ENCODE peak calls at places on chromosome 2, in six cellular contexts. X, L, N, G, S and E are unnamed samples.

GRCh38 chr2:201959626-201960025 is 74.0 kb upstream of the FZD7 start:
- DNase-seq in X (no peak), L (no peak), N (no peak), S (no peak), G (peak), E (no peak)

GRCh38 chr2:118668431-118669424 is 178.7 kb downstream of the EN1 start:
- DNase-seq in N (peak), L (no peak), S (peak), X (peak), G (peak), E (no peak)

GRCh38 chr2:194556639-194557038 is 1100.4 kb upstream of the SLC39A10 start:
- DNase-seq in G (no peak), X (no peak), N (no peak), S (no peak), L (no peak), E (no peak)

GRCh38 chr2:110114007-110114591 is 1.5 kb downstream of the MALL start:
- DNase-seq in X (peak), S (peak), L (no peak), N (no peak), G (peak), E (no peak)

GRCh38 chr2:17583646-17584045 is 43.1 kb downstream of the VSNL1 start:
- DNase-seq in S (no peak), X (no peak), L (no peak), N (no peak), G (peak), E (no peak)

GRCh38 chr2:235594041-235594440 is 100.2 kb downstream of the AGAP1 start:
- DNase-seq in S (peak), N (peak), G (peak), L (peak), X (peak), E (peak)

GRCh38 chr2:147420517-147420916 is 424.3 kb upstream of the ACVR2A start:
- DNase-seq in L (no peak), G (no peak), S (no peak), X (no peak), N (peak), E (no peak)

GRCh38 chr2:48529676-48530032 is 300 bp upstream of the STON1 start:
- DNase-seq in L (no peak), G (no peak), X (no peak), N (no peak), S (no peak), E (no peak)

GRCh38 chr2:211901226-211901625 is 637.4 kb downstream of the ERBB4 start:
- DNase-seq in L (no peak), N (no peak), G (no peak), S (no peak), X (no peak), E (no peak)

GRCh38 chr2:27596627-27597026 is 13.8 kb downstream of the ZNF512 start:
- DNase-seq in S (no peak), L (no peak), X (no peak), G (peak), N (no peak), E (no peak)

GRCh38 chr2:231680992-231681852 is 27.1 kb upstream of the PTMA start:
- DNase-seq in G (peak), S (peak), X (no peak), N (peak), L (peak), E (peak)

GRCh38 chr2:174124171-174124570 is 124.2 kb downstream of the OLA1 start:
- DNase-seq in L (no peak), G (no peak), X (no peak), S (no peak), N (peak), E (no peak)

GRCh38 chr2:68253211-68254068 is 1.1 kb upstream of the PPP3R1 start:
- DNase-seq in G (peak), N (peak), L (peak), S (peak), X (no peak), E (peak)

GRCh38 chr2:156156580-156156979 is 175.9 kb downstream of the NR4A2 start:
- DNase-seq in S (no peak), N (peak), L (no peak), G (peak), X (no peak), E (no peak)

GRCh38 chr2:3485166-3485565 is 34.2 kb downstream of the ADI1 start:
- DNase-seq in L (no peak), N (no peak), S (no peak), X (no peak), G (no peak), E (peak)

GRCh38 chr2:64273524-64274398 is 129.5 kb upstream of the PELI1 start:
- DNase-seq in X (no peak), N (no peak), G (peak), S (peak), L (no peak), E (peak)

GRCh38 chr2:30770791-30771190 is 36.5 kb downstream of the CAPN13 start:
- DNase-seq in S (no peak), N (no peak), G (no peak), X (no peak), L (no peak), E (peak)
- TF ChIP-seq EZH2phosphoT487 in S (no peak), N (no peak), G (no peak), X (no peak), L (no peak), E (no peak)

GRCh38 chr2:86580560-86580959 is 17.3 kb upstream of the CHMP3 start:
- DNase-seq in X (no peak), L (no peak), G (no peak), N (no peak), S (no peak), E (no peak)

DNA sequence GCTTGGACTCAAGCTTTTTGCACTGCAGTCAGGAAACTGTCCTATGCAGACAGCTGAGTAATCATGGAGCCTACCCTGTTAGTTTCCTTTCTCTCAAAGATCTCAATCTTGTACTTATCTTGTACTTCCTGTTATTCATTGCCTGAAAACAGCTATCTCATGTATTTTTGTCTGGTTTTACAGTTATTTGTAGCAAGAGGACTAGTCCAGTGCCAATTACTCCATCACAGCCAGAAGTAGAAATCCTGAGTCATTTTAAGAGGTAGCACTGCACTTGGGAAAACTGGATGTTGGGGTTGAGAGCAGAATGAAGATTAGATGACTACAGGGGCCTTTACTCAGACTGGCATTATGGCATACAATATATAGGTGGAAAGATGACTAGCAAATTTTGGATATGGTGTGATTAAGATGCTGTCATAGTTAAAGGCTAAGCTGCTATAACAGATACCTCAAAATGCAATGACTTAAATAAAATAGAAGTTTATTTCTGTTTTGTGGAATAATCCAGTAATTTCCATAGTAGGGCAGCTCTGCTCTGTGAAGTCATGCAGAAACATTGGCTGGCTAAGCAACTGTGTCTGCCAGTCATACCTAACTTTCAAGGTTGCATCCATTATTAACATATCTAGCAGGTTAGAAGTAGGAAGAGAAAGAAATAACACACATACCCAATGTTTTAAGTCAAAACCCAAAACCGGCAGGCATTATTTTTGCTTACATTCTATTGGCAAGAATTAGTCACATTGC is 21.1 kb upstream of the CHMP3 start:
- DNase-seq in S (no peak), X (no peak), L (no peak), N (no peak), G (peak), E (peak)
- TF ChIP-seq EZH2phosphoT487 in S (no peak), X (no peak), L (no peak), N (no peak), G (no peak), E (no peak)

GRCh38 chr2:169480079-169480465 is 778 bp downstream of the BBS5 start:
- DNase-seq in L (no peak), X (no peak), N (no peak), S (no peak), G (peak), E (no peak)

GRCh38 chr2:169478745-169479256 is 493 bp upstream of the BBS5 start:
- DNase-seq in S (no peak), G (no peak), X (no peak), L (no peak), N (no peak), E (no peak)

GRCh38 chr2:169478339-169478738 is 955 bp upstream of the BBS5 start:
- DNase-seq in G (peak), N (no peak), L (no peak), S (no peak), X (no peak), E (no peak)

GRCh38 chr2:169479257-169480078 is at the start of gene BBS5:
- DNase-seq in L (peak), N (peak), S (peak), G (peak), X (peak), E (peak)

DNA sequence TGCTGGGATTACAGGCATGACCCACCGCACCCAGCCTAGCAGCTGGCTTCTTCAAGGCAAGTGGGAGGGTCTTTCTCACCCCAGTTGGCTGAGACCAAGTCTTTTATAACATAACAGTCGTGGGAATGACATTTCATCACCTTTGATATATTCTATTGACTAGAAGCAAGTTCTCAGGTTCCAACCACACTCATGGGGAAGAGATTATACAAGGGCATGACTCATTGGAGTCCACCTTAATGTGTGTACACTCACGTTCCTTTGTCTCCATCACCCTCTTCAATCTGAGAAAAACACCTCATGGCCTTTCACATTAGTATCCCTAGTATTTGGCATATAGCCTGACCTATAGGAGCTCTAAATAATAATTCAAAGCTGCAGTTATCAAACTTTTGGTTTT is 2.8 kb upstream of the BBS5 start:
- DNase-seq in X (peak), L (no peak), N (no peak), G (peak), S (no peak), E (no peak)
- TF ChIP-seq EZH2phosphoT487 in X (no peak), L (no peak), N (no peak), G (no peak), S (no peak), E (no peak)

GRCh38 chr2:213723051-213723560 is 438.8 kb downstream of the SPAG16 start:
- DNase-seq in S (no peak), G (no peak), X (no peak), L (no peak), N (peak), E (no peak)
- TF ChIP-seq EZH2phosphoT487 in S (no peak), G (no peak), X (no peak), L (no peak), N (no peak), E (no peak)

GRCh38 chr2:214069254-214069653 is 341.6 kb upstream of the VWC2L start:
- DNase-seq in X (peak), L (no peak), G (peak), S (peak), N (no peak), E (peak)
- TF ChIP-seq EZH2phosphoT487 in X (no peak), L (no peak), G (no peak), S (no peak), N (no peak), E (no peak)